ENCODE peak calls at places on chromosomes 12 and 14, in five cellular contexts. E, U, F, R and D are unnamed samples.
A peak's percentile ranks its signal among the peaks of the same experiment; 100 is the strongest.

GRCh38 chr12:96831346-96831745 is 75.7 kb upstream of the NEDD1 start:
- DNase-seq in E (no peak), U (no peak), F (no peak), R (no peak), D (no peak)

GRCh38 chr12:115095073-115095748 is 411.2 kb upstream of the TBX3 start:
- DNase-seq in E (no peak), U (no peak), F (no peak), R (no peak), D (no peak)

GRCh38 chr14:60512952-60513554 is 4.1 kb downstream of the SIX6 start:
- DNase-seq in E (no peak), U (no peak), F (no peak), R (no peak), D (no peak)

GRCh38 chr14:59130472-59130871 is 58.0 kb upstream of the DAAM1 start:
- DNase-seq in E (no peak), U (no peak), F (no peak), R (no peak), D (no peak)

GRCh38 chr12:87687362-87687761 is 341.8 kb downstream of the C12orf50 start:
- DNase-seq in E (peak; percentile 73), U (no peak), F (no peak), R (peak; percentile 40), D (peak; percentile 18)

GRCh38 chr12:30423330-30423729 is 272.3 kb downstream of the IPO8 start:
- DNase-seq in E (no peak), U (no peak), F (no peak), R (no peak), D (no peak)

GRCh38 chr14:56491299-56492285 is 88.0 kb upstream of the TMEM260 start:
- DNase-seq in E (peak; percentile 29), U (no peak), F (peak; percentile 15), R (peak; percentile 79), D (peak; percentile 68)

GRCh38 chr14:64114796-64115195 is 179.4 kb downstream of the ESR2 start:
- DNase-seq in E (no peak), U (no peak), F (no peak), R (no peak), D (no peak)

GRCh38 chr14:99784508-99784907 is 8.7 kb upstream of the EML1 start:
- DNase-seq in E (peak; percentile 86), U (peak; percentile 51), F (no peak), R (no peak), D (no peak)

GRCh38 chr14:86654558-86655184 is 1124.7 kb downstream of the FLRT2 start:
- DNase-seq in E (no peak), U (peak; percentile 78), F (no peak), R (peak; percentile 7), D (no peak)

GRCh38 chr12:64457036-64457435 is 5.1 kb downstream of the TBK1 start:
- DNase-seq in E (peak; percentile 47), U (no peak), F (no peak), R (no peak), D (peak; percentile 87)